ENCODE peak calls at places on chromosomes 6 and 20, in nine cellular contexts. E is brain microvascular endothelial cell, N is fibroblast of lung, R is breast epithelium, A is lung, Z is cardiac fibroblast, Y is A549, S is heart right ventricle, T is AG04450. W is an unnamed sample.

GRCh38 chr20:4014031-4014474 is 1.3 kb downstream of the RNF24 start:
- DNase-seq in E (peak), N (peak), R (peak), A (peak), Z (peak), Y (peak), S (no peak), T (peak), W (no peak)

GRCh38 chr6:40293824-40294188 is 293.4 kb downstream of the LRFN2 start:
- DNase-seq in E (no peak), N (no peak), R (no peak), A (no peak), Z (no peak), Y (no peak), S (no peak), T (no peak), W (no peak)

GRCh38 chr6:7200598-7201443 is 93.1 kb downstream of the RREB1 start:
- DNase-seq in E (no peak), N (no peak), R (peak), A (peak), Z (no peak), Y (no peak), S (no peak), T (no peak), W (no peak)

GRCh38 chr20:46699651-46700359 is 9.6 kb upstream of the SLC2A10 start:
- DNase-seq in E (peak), N (peak), R (no peak), A (no peak), Z (peak), Y (no peak), S (no peak), T (no peak), W (no peak)

GRCh38 chr6:154167163-154167562 is 128.1 kb downstream of the OPRM1 start:
- DNase-seq in E (no peak), N (no peak), R (no peak), A (no peak), Z (no peak), Y (no peak), S (no peak), T (no peak), W (no peak)

GRCh38 chr6:45808917-45809316 is 206.7 kb downstream of the CLIC5 start:
- DNase-seq in E (no peak), N (no peak), R (no peak), A (no peak), Z (no peak), Y (no peak), S (no peak), T (no peak), W (no peak)

GRCh38 chr6:14135865-14136539 is 18.4 kb downstream of the CD83 start:
- DNase-seq in E (no peak), N (no peak), R (no peak), A (no peak), Z (no peak), Y (no peak), S (no peak), T (no peak), W (no peak)

GRCh38 chr6:151847064-151847463 is 39.6 kb downstream of the ESR1 start:
- DNase-seq in E (peak), N (peak), R (no peak), A (no peak), Z (peak), Y (no peak), S (no peak), T (no peak), W (no peak)

GRCh38 chr6:145008715-145009114 is 723.6 kb downstream of the UTRN start:
- DNase-seq in E (no peak), N (no peak), R (no peak), A (no peak), Z (no peak), Y (no peak), S (no peak), T (no peak), W (no peak)

GRCh38 chr6:40674170-40674569 is 87.0 kb upstream of the LRFN2 start:
- DNase-seq in E (no peak), N (no peak), R (no peak), A (no peak), Z (no peak), Y (no peak), S (no peak), T (no peak), W (no peak)

GRCh38 chr6:31474871-31475286 is 23.1 kb upstream of the MICB start:
- DNase-seq in E (no peak), N (no peak), R (no peak), A (peak), Z (no peak), Y (no peak), S (no peak), T (no peak), W (no peak)

GRCh38 chr6:133705071-133705470 is 183.8 kb upstream of the TCF21 start:
- DNase-seq in E (peak), N (peak), R (no peak), A (no peak), Z (peak), Y (no peak), S (no peak), T (peak), W (no peak)

GRCh38 chr6:52551483-52552277 is 25.2 kb downstream of the TRAM2 start:
- DNase-seq in E (peak), N (peak), R (peak), A (peak), Z (peak), Y (no peak), S (peak), T (peak), W (no peak)

GRCh38 chr6:16964553-16965499 is 137.0 kb upstream of the STMND1 start:
- DNase-seq in E (peak), N (peak), R (peak), A (peak), Z (peak), Y (peak), S (peak), T (peak), W (peak)

GRCh38 chr6:109055771-109056235 is 38.8 kb downstream of the SESN1 start:
- DNase-seq in E (no peak), N (peak), R (no peak), A (no peak), Z (peak), Y (no peak), S (no peak), T (no peak), W (no peak)

GRCh38 chr20:64139200-64140081 is 24.8 kb upstream of the MYT1 start:
- DNase-seq in E (no peak), N (no peak), R (no peak), A (no peak), Z (no peak), Y (no peak), S (no peak), T (no peak), W (no peak)

DNA sequence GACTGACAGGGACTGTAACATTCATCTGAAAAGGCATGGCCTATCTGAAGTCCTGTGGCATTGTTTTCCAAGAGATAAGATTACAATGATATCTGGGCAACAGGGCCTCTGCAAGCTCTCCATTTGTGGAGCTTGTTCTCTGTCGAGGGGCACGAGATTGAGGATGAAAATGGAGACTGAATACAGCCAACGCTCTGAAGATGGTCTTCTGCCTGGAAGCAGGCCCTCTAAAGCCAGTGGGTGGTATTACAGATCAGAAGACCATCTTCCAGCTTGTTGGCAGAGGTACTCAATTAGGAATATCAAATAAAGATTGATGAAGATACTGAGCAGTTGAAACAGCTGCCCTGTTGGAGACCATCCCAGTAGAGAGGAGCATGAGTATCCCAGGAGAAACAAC is 288.2 kb downstream of the CENPW start:
- DNase-seq in E (no peak), N (no peak), R (no peak), A (no peak), Z (no peak), Y (no peak), S (no peak), T (no peak), W (no peak)
- TF ChIP-seq CTCF in E (peak), N (no peak), R (no peak), A (no peak), Z (no peak), Y (no peak), S (no peak), T (no peak), W (peak)

GRCh38 chr20:5751856-5752255 is 1.7 kb downstream of the SHLD1 start:
- DNase-seq in E (peak), N (no peak), R (no peak), A (no peak), Z (peak), Y (no peak), S (no peak), T (no peak), W (no peak)
- H3K4me3 ChIP-seq in E (no peak), N (no peak), R (no peak), A (no peak), Z (no peak), Y (no peak), S (no peak), T (no peak), W (no peak)

DNA sequence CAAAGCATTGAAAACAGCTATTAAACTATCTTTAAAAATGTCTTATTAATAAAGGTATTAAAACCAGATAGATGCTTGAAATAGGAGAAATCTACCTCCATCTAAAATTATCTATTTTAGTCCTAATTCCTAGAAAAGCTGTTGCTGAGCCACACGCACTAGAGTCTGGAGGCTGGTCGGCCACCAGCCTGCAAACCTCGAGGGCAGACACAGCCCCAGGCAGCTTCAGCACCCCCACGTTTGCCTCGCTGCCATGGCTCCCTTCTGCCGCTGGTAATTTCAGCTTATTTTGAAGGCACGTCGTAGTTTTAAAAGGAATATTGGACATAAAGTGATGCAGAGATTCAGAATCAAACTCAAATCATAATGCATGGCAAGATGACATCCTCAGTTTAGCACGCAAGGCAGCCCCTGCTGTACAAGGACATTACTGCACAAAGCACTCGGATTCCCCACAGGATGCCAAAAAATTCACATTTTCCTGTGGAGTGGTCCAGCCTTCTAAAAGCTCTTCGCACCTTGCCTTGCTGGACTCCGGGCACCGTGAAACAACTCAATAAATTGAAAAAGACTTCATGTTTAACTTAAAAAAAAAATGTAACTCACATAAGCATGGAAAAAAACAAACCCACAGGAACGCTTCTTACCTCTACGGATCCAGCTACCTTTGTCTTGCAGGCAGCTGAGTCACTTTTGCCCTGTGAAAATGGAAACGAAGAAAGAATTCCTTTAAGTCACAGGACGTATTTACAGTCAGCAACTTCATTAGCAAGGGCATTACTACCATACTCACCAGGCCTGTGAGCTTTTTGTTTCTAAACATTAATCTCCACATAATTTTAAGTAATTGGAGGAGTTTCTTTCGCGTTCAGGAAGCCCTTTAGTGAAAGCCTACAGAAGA is 143.4 kb upstream of the RPS6KA2 start:
- DNase-seq in E (no peak), N (no peak), R (no peak), A (peak), Z (peak), Y (no peak), S (no peak), T (no peak), W (no peak)
- TF ChIP-seq CTCF in E (peak), N (no peak), R (no peak), A (no peak), Z (peak), Y (no peak), S (no peak), T (peak), W (no peak)

GRCh38 chr6:111347589-111347988 is 135.4 kb downstream of the REV3L start:
- DNase-seq in E (no peak), N (no peak), R (no peak), A (no peak), Z (no peak), Y (no peak), S (no peak), T (no peak), W (no peak)
- H3K4me3 ChIP-seq in E (no peak), N (no peak), R (no peak), A (no peak), Z (no peak), Y (no peak), S (no peak), T (no peak), W (no peak)

GRCh38 chr6:25789475-25789874 is 34.9 kb downstream of the SLC17A4 start:
- DNase-seq in E (no peak), N (no peak), R (no peak), A (no peak), Z (no peak), Y (no peak), S (no peak), T (no peak), W (no peak)
- TF ChIP-seq CTCF in E (no peak), N (no peak), R (no peak), A (no peak), Z (no peak), Y (no peak), S (no peak), T (no peak), W (no peak)

DNA sequence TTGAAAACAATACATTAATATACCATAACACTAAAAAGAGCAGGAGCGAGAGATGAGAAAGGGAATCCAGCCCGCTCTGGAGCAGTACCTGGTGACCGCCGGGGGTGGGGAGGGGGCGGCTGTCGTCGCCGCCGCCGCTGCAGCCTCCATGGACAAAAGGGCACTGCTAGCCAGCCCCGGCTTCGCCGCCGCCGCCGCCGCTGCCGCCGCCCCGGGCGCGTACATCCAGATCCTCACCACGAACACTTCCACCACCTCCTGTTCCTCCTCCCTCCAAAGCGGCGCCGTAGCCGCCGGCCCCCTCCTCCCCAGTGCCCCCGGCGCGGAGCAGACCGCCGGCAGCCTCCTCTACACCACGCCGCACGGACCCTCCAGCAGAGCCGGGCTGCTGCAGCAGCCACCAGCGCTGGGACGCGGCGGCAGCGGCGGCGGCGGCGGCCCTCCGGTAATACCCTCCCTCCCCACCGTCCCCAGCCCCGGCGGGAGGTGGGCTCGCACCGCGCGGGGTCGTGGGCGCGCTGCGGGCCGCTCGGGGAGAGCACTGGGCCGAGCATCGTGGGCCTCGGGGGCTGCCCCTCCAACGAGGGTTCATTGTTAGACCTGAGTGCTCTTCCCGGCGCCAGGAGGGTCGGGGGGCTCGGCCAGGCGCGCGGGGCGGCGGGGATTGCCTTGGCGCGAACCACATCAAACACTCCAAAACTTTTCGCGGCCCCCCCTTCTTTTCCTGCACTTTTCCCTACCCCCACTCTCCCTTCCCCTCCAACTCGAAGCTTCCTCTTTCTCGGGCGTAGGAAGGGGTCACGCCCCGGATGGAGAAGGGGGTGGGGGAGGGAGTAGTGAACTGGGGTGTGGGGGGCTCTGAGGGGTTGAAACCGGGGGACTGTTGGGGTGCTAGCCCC is 751 bp downstream of the E2F3 start:
- DNase-seq in E (no peak), N (peak), R (no peak), A (peak), Z (no peak), Y (peak), S (peak), T (no peak), W (peak)
- H3K4me3 ChIP-seq in E (peak), N (peak), R (peak), A (peak), Z (peak), Y (peak), S (peak), T (peak), W (peak)

GRCh38 chr6:71419954-71420692 is 131.5 kb downstream of the OGFRL1 start:
- DNase-seq in E (no peak), N (peak), R (peak), A (peak), Z (peak), Y (no peak), S (peak), T (no peak), W (peak)
- TF ChIP-seq CTCF in E (peak), N (peak), R (no peak), A (no peak), Z (no peak), Y (peak), S (peak), T (no peak), W (no peak)

GRCh38 chr6:10099086-10099499 is 315.8 kb downstream of the TFAP2A start:
- DNase-seq in E (no peak), N (no peak), R (peak), A (no peak), Z (no peak), Y (no peak), S (no peak), T (no peak), W (no peak)
- H3K4me3 ChIP-seq in E (peak), N (no peak), R (no peak), A (no peak), Z (no peak), Y (no peak), S (no peak), T (no peak), W (no peak)

DNA sequence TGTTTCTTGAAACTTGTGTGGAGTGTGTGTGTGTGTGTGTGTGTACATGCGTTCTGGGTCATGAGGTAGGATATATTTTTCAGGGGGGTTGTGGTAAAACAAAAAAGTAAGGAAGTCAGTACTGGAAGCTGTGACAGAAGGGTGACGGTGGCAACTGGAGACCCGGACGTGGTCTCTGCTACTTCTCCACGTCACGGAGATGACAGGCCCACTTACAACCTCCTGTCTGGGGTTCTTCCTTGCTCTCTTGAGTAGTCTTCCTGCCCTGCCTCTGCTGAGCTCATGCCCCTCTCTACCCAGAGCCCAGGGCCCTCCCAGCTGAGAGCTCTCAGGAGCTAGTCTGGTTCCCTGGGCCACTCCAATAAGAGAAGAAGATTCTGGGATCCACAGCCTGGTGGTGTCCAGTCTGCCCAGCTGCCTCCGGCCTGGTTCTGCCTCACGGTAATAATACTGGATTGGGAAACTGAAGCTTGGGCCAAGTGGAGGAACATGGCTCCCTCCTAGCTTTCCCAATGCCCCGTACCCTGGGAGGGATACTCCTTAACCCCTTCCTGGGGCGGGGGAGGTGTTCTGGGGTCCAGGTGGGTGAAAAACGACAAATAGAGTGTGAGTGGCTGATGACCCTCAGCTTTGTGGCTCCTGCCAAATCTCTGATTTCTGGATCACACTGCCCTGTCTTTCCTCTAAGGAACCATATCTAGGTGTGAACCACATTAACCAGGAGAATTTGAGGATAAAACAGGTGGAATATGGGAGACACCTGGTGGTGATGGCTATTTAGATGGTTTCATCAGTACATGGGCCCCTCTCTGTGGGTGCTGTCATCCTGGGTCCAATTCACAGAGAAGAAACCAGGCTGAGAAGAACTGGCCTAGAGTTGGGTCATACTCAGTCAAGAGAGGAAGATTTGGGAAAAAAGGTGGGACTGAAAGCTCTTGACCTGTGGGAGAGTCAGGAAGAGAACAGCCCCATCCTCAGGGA is 27.2 kb downstream of the VEGFA start:
- DNase-seq in E (no peak), N (no peak), R (no peak), A (no peak), Z (no peak), Y (no peak), S (no peak), T (no peak), W (no peak)
- TF ChIP-seq CTCF in E (no peak), N (no peak), R (no peak), A (no peak), Z (no peak), Y (no peak), S (no peak), T (no peak), W (no peak)

GRCh38 chr6:130967502-130968469 is 95.3 kb downstream of the EPB41L2 start:
- DNase-seq in E (peak), N (peak), R (no peak), A (no peak), Z (peak), Y (no peak), S (no peak), T (no peak), W (no peak)
- H3K4me3 ChIP-seq in E (no peak), N (peak), R (no peak), A (no peak), Z (no peak), Y (no peak), S (peak), T (peak), W (no peak)